ENCODE peak calls at places on chromosomes 16 and 17, in eight cellular contexts. X is A549, U is neural progenitor cell, A is choroid plexus epithelial cell, J is GM23338, D is fibroblast of lung, T is fibroblast of mammary gland, E is hepatocyte. Q is an unnamed sample.

GRCh38 chr17:50195196-50195865 is 6.1 kb downstream of the COL1A1 start:
- DNase-seq in A (peak; percentile 61), E (no peak), U (no peak), D (no peak), X (no peak), T (peak; percentile 60), J (no peak), Q (no peak)

GRCh38 chr17:75244133-75244866 is 17.1 kb downstream of the GGA3 start:
- DNase-seq in A (no peak), U (no peak), X (no peak), D (no peak), T (no peak), J (no peak), E (no peak), Q (no peak)

GRCh38 chr16:35516551-35516950 is 2057.1 kb downstream of the TP53TG3F start:
- DNase-seq in D (no peak), X (no peak), E (no peak), U (no peak), J (no peak), A (no peak), T (no peak), Q (no peak)

GRCh38 chr17:28547623-28548416 is 4.6 kb downstream of the UNC119 start:
- DNase-seq in A (peak; percentile 77), D (peak; percentile 69), J (peak; percentile 94), U (peak; percentile 85), T (peak; percentile 69), E (peak; percentile 65), X (peak; percentile 87), Q (no peak)

GRCh38 chr17:43216762-43217613 is 5.3 kb downstream of the TMEM106A start:
- DNase-seq in J (peak; percentile 22), E (peak; percentile 56), X (no peak), D (no peak), U (no peak), A (no peak), T (no peak), Q (no peak)

GRCh38 chr17:61393550-61393903 is 6.1 kb upstream of the TBX2 start:
- DNase-seq in U (no peak), E (no peak), A (no peak), D (peak; percentile 37), T (no peak), J (no peak), X (peak; percentile 51), Q (no peak)

GRCh38 chr17:45812102-45812501 is 28.0 kb downstream of the CRHR1 start:
- DNase-seq in E (no peak), T (peak; percentile 13), A (peak; percentile 24), D (peak; percentile 5), J (peak; percentile 68), U (peak; percentile 51), X (peak; percentile 64), Q (no peak)

GRCh38 chr17:36934144-36934758 is 3.0 kb upstream of the LHX1 start:
- DNase-seq in A (no peak), T (no peak), J (peak; percentile 71), U (peak; percentile 60), E (no peak), D (no peak), X (peak; percentile 29), Q (no peak)

GRCh38 chr17:82277851-82278250 is 4.4 kb upstream of the CSNK1D start:
- DNase-seq in A (no peak), J (no peak), T (no peak), U (no peak), D (no peak), X (no peak), E (no peak), Q (no peak)

GRCh38 chr16:69513180-69513966 is 52.4 kb upstream of the NFAT5 start:
- DNase-seq in J (peak; percentile 41), T (peak; percentile 23), D (no peak), X (no peak), A (no peak), U (no peak), E (no peak), Q (no peak)

GRCh38 chr16:57009641-57010170 is 20.3 kb downstream of the NLRC5 start:
- DNase-seq in J (no peak), D (no peak), U (no peak), T (no peak), E (no peak), A (no peak), X (no peak), Q (no peak)

GRCh38 chr17:43702636-43703035 is 40.9 kb upstream of the MEOX1 start:
- DNase-seq in A (peak; percentile 31), E (no peak), D (no peak), U (no peak), J (peak; percentile 83), X (peak; percentile 76), T (peak; percentile 38), Q (no peak)

GRCh38 chr17:28379814-28380571 is 8.5 kb downstream of the SARM1 start:
- DNase-seq in J (no peak), T (peak; percentile 49), X (peak; percentile 80), D (no peak), U (no peak), A (peak; percentile 26), E (peak; percentile 24), Q (no peak)

GRCh38 chr17:69060835-69061234 is at the start of gene ABCA9:
- DNase-seq in A (peak; percentile 96), E (no peak), J (no peak), D (peak; percentile 84), T (peak; percentile 95), X (no peak), U (no peak), Q (peak; percentile 76)

GRCh38 chr17:79951361-79952264 is 84.1 kb downstream of the TBC1D16 start:
- DNase-seq in A (peak; percentile 95), U (peak; percentile 72), D (peak; percentile 86), J (no peak), X (no peak), T (peak; percentile 86), E (peak; percentile 90), Q (peak; percentile 57)

GRCh38 chr16:16018705-16019104 is 69.3 kb downstream of the ABCC1 start:
- DNase-seq in A (no peak), T (peak; percentile 58), X (peak; percentile 61), D (peak; percentile 44), U (no peak), J (no peak), E (no peak), Q (no peak)

GRCh38 chr16:89575247-89576172 is at the start of gene CPNE7:
- DNase-seq in E (no peak), D (no peak), U (peak; percentile 60), T (no peak), X (peak; percentile 32), J (peak; percentile 49), A (no peak), Q (no peak)

GRCh38 chr17:81511800-81512559 is 619 bp downstream of the ACTG1 start:
- DNase-seq in X (peak; percentile 64), A (peak; percentile 57), U (no peak), J (no peak), E (no peak), T (no peak), D (no peak), Q (no peak)

GRCh38 chr17:34308376-34308775 is 10.9 kb upstream of the CCL8 start:
- DNase-seq in A (peak; percentile 14), D (no peak), X (no peak), U (no peak), T (no peak), E (no peak), J (no peak), Q (no peak)

GRCh38 chr16:11016524-11016988 is 72.2 kb downstream of the CLEC16A start:
- DNase-seq in A (peak; percentile 26), J (no peak), D (no peak), T (no peak), E (no peak), U (no peak), X (peak; percentile 49), Q (no peak)

GRCh38 chr16:68319185-68319908 is 8.5 kb downstream of the PRMT7 start:
- DNase-seq in X (no peak), A (no peak), E (no peak), U (no peak), J (no peak), D (no peak), T (no peak), Q (no peak)

GRCh38 chr17:313231-313630 is 39.4 kb downstream of the RPH3AL start:
- DNase-seq in A (no peak), D (no peak), T (no peak), U (no peak), J (no peak), E (no peak), X (no peak), Q (no peak)

GRCh38 chr16:72787519-72788268 is 260.2 kb downstream of the ZFHX3 start:
- DNase-seq in U (peak; percentile 75), E (peak; percentile 91), A (peak; percentile 95), X (no peak), D (peak; percentile 89), T (peak; percentile 91), J (peak; percentile 72), Q (peak; percentile 71)

GRCh38 chr17:45648642-45649041 is 135.5 kb upstream of the CRHR1 start:
- DNase-seq in A (no peak), X (no peak), D (no peak), T (no peak), E (no peak), J (peak; percentile 76), U (peak; percentile 65), Q (no peak)

GRCh38 chr16:85898521-85899442 is at the start of gene IRF8:
- DNase-seq in A (peak; percentile 47), X (peak; percentile 34), U (peak; percentile 90), E (peak; percentile 86), D (peak; percentile 19), J (peak; percentile 80), T (no peak), Q (no peak)
- H3K4me3 ChIP-seq in A (peak within 1 kb of the TSS; percentile 53), X (peak within 1 kb of the TSS; percentile 41), U (peak within 1 kb of the TSS; percentile 56), E (peak within 1 kb of the TSS; percentile 80), D (no peak within 1 kb of the TSS), J (peak within 1 kb of the TSS; percentile 82), T (no peak within 1 kb of the TSS), Q (peak within 1 kb of the TSS; percentile 37)

GRCh38 chr17:57892820-57893595 is 43.2 kb upstream of the MRPS23 start:
- DNase-seq in U (peak; percentile 80), D (peak; percentile 99), X (peak; percentile 92), A (peak; percentile 97), E (peak; percentile 92), T (peak; percentile 99), J (peak; percentile 58), Q (peak; percentile 99)
- H3K4me3 ChIP-seq in U (peak overlapping the region; percentile 9), D (no peak overlapping the region), X (peak overlapping the region; percentile 11), A (no peak overlapping the region), E (no peak overlapping the region), T (peak overlapping the region; percentile 6), J (peak overlapping the region; percentile 4), Q (peak overlapping the region; percentile 20)

DNA sequence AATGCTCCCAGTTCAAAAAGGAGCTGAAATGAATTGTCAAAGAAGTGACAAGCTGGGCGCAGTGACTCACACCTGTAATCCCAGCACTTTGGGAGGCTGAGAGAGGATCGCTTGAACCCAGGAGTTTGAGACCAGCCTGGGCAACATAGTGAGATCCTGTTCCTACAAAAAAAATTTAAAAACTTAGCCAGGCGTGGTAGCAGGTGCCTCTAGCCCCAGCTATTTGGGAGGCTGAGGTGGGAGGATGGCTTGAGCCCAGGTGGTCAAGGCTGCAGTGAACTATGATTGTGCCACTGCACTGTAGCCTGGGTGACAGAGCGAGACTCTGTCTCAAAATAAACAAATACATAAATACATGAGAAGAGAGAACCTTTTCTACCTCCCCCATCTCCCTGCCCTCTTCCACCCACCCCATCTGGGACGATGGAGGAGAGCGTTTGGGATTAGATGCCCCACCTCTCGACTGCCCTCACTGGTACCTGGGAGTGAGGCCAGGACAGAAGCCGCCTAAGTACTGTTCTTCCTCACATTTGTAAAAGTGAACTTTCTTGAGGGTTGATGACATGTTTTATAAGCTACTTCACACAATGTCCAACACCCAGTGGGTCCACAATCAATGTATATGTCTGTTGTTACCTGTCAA is 2.4 kb downstream of the IL4R start:
- DNase-seq in A (no peak), X (no peak), U (no peak), E (no peak), T (no peak), J (no peak), D (no peak), Q (no peak)
- H3K4me3 ChIP-seq in A (peak overlapping the region; percentile 72), X (no peak overlapping the region), U (no peak overlapping the region), E (no peak overlapping the region), T (no peak overlapping the region), J (no peak overlapping the region), D (no peak overlapping the region), Q (no peak overlapping the region)

GRCh38 chr16:55324491-55325447 is 766 bp downstream of the IRX6 start:
- DNase-seq in X (peak; percentile 18), U (peak; percentile 56), E (no peak), J (peak; percentile 49), D (no peak), A (no peak), T (peak; percentile 1), Q (no peak)
- H3K4me3 ChIP-seq in X (peak overlapping the region; percentile 26), U (peak overlapping the region; percentile 64), E (no peak overlapping the region), J (peak overlapping the region; percentile 87), D (no peak overlapping the region), A (no peak overlapping the region), T (no peak overlapping the region), Q (no peak overlapping the region)

Q was measured in skeletal muscle cell.